ENCODE peak calls at places on chromosomes 16 and 17, in eight cellular contexts. One of them, this sample, is unnamed.

GRCh38 chr16:90057738-90058173 is 19.4 kb downstream of the PRDM7 start:
- DNase-seq in sigmoid colon: no peak
- DNase-seq in stomach: no peak
- DNase-seq in A549: no peak
- DNase-seq in hepatocyte: peak; percentile 55
- DNase-seq in PC-3: peak; percentile 26
- DNase-seq in gastrocnemius medialis: no peak
- DNase-seq in lower lobe of right lung: no peak
- DNase-seq in this sample: no peak

GRCh38 chr16:30351586-30352419 is 3.3 kb downstream of the CD2BP2 start:
- DNase-seq in sigmoid colon: peak; percentile 94
- DNase-seq in stomach: peak; percentile 92
- DNase-seq in hepatocyte: no peak
- DNase-seq in gastrocnemius medialis: peak; percentile 84
- DNase-seq in PC-3: peak; percentile 88
- DNase-seq in A549: peak; percentile 60
- DNase-seq in lower lobe of right lung: peak; percentile 71
- DNase-seq in this sample: peak; percentile 90

GRCh38 chr16:85668676-85669424 is 19.9 kb downstream of the GINS2 start:
- DNase-seq in A549: no peak
- DNase-seq in PC-3: no peak
- DNase-seq in gastrocnemius medialis: no peak
- DNase-seq in lower lobe of right lung: peak; percentile 12
- DNase-seq in stomach: no peak
- DNase-seq in sigmoid colon: peak; percentile 30
- DNase-seq in hepatocyte: no peak
- DNase-seq in this sample: no peak

GRCh38 chr17:42456223-42457106 is 2.2 kb upstream of the ATP6V0A1 start:
- DNase-seq in hepatocyte: no peak
- DNase-seq in gastrocnemius medialis: no peak
- DNase-seq in lower lobe of right lung: no peak
- DNase-seq in sigmoid colon: no peak
- DNase-seq in PC-3: no peak
- DNase-seq in stomach: no peak
- DNase-seq in A549: peak; percentile 16
- DNase-seq in this sample: no peak

GRCh38 chr17:10114931-10115535 is 83.4 kb downstream of the GAS7 start:
- DNase-seq in PC-3: peak; percentile 46
- DNase-seq in hepatocyte: peak; percentile 91
- DNase-seq in gastrocnemius medialis: peak; percentile 86
- DNase-seq in A549: peak; percentile 57
- DNase-seq in lower lobe of right lung: peak; percentile 89
- DNase-seq in stomach: peak; percentile 69
- DNase-seq in sigmoid colon: peak; percentile 98
- DNase-seq in this sample: peak; percentile 91

GRCh38 chr16:58346831-58347371 is 45.4 kb upstream of the GINS3 start:
- DNase-seq in stomach: no peak
- DNase-seq in PC-3: no peak
- DNase-seq in sigmoid colon: no peak
- DNase-seq in gastrocnemius medialis: no peak
- DNase-seq in lower lobe of right lung: no peak
- DNase-seq in hepatocyte: no peak
- DNase-seq in A549: no peak
- DNase-seq in this sample: no peak

GRCh38 chr17:14448816-14449215 is 147.9 kb downstream of the HS3ST3B1 start:
- DNase-seq in PC-3: no peak
- DNase-seq in stomach: no peak
- DNase-seq in A549: peak; percentile 30
- DNase-seq in lower lobe of right lung: no peak
- DNase-seq in gastrocnemius medialis: no peak
- DNase-seq in sigmoid colon: no peak
- DNase-seq in hepatocyte: no peak
- DNase-seq in this sample: no peak

GRCh38 chr16:13348416-13348815 is 447.0 kb downstream of the SHISA9 start:
- DNase-seq in PC-3: no peak
- DNase-seq in lower lobe of right lung: no peak
- DNase-seq in sigmoid colon: no peak
- DNase-seq in hepatocyte: no peak
- DNase-seq in gastrocnemius medialis: no peak
- DNase-seq in A549: no peak
- DNase-seq in stomach: no peak
- DNase-seq in this sample: no peak

GRCh38 chr17:56431736-56432135 is 161.8 kb upstream of the NOG start:
- DNase-seq in lower lobe of right lung: no peak
- DNase-seq in gastrocnemius medialis: no peak
- DNase-seq in stomach: no peak
- DNase-seq in A549: no peak
- DNase-seq in hepatocyte: no peak
- DNase-seq in sigmoid colon: no peak
- DNase-seq in PC-3: no peak
- DNase-seq in this sample: no peak

GRCh38 chr16:84277244-84277823 is 17.3 kb upstream of the WFDC1 start:
- DNase-seq in hepatocyte: peak; percentile 77
- DNase-seq in gastrocnemius medialis: no peak
- DNase-seq in lower lobe of right lung: peak; percentile 82
- DNase-seq in sigmoid colon: peak; percentile 80
- DNase-seq in PC-3: peak; percentile 68
- DNase-seq in A549: peak; percentile 59
- DNase-seq in stomach: peak; percentile 77
- DNase-seq in this sample: peak; percentile 78

GRCh38 chr16:70738083-70738977 is 52.5 kb upstream of the MTSS2 start:
- DNase-seq in lower lobe of right lung: peak; percentile 77
- DNase-seq in stomach: peak; percentile 43
- DNase-seq in hepatocyte: peak; percentile 66
- DNase-seq in PC-3: peak; percentile 46
- DNase-seq in A549: peak; percentile 69
- DNase-seq in sigmoid colon: peak; percentile 94
- DNase-seq in gastrocnemius medialis: peak; percentile 81
- DNase-seq in this sample: peak; percentile 79

GRCh38 chr17:14107889-14108288 is 38.6 kb downstream of the COX10 start:
- DNase-seq in gastrocnemius medialis: no peak
- DNase-seq in stomach: no peak
- DNase-seq in lower lobe of right lung: no peak
- DNase-seq in hepatocyte: no peak
- DNase-seq in sigmoid colon: no peak
- DNase-seq in A549: no peak
- DNase-seq in PC-3: no peak
- DNase-seq in this sample: no peak

GRCh38 chr17:16269658-16270057 is 52.6 kb downstream of the PIGL start:
- DNase-seq in PC-3: peak; percentile 44
- DNase-seq in sigmoid colon: no peak
- DNase-seq in A549: no peak
- DNase-seq in gastrocnemius medialis: no peak
- DNase-seq in stomach: no peak
- DNase-seq in hepatocyte: no peak
- DNase-seq in lower lobe of right lung: no peak
- DNase-seq in this sample: no peak

GRCh38 chr17:78719630-78720298 is 62.3 kb downstream of the CYTH1 start:
- DNase-seq in hepatocyte: no peak
- DNase-seq in stomach: no peak
- DNase-seq in lower lobe of right lung: no peak
- DNase-seq in PC-3: no peak
- DNase-seq in gastrocnemius medialis: no peak
- DNase-seq in sigmoid colon: no peak
- DNase-seq in A549: no peak
- DNase-seq in this sample: no peak
- H3K4me1 ChIP-seq in hepatocyte: peaks cover 69% of the 10 kb centered on the region
- H3K4me1 ChIP-seq in stomach: peaks cover 100% of the 10 kb centered on the region
- H3K4me1 ChIP-seq in lower lobe of right lung: peaks cover 96% of the 10 kb centered on the region
- H3K4me1 ChIP-seq in PC-3: peaks cover 28% of the 10 kb centered on the region
- H3K4me1 ChIP-seq in gastrocnemius medialis: peaks cover 69% of the 10 kb centered on the region
- H3K4me1 ChIP-seq in sigmoid colon: peaks cover 83% of the 10 kb centered on the region
- H3K4me1 ChIP-seq in A549: peaks cover 64% of the 10 kb centered on the region
- H3K4me1 ChIP-seq in this sample: peaks cover 42% of the 10 kb centered on the region

DNA sequence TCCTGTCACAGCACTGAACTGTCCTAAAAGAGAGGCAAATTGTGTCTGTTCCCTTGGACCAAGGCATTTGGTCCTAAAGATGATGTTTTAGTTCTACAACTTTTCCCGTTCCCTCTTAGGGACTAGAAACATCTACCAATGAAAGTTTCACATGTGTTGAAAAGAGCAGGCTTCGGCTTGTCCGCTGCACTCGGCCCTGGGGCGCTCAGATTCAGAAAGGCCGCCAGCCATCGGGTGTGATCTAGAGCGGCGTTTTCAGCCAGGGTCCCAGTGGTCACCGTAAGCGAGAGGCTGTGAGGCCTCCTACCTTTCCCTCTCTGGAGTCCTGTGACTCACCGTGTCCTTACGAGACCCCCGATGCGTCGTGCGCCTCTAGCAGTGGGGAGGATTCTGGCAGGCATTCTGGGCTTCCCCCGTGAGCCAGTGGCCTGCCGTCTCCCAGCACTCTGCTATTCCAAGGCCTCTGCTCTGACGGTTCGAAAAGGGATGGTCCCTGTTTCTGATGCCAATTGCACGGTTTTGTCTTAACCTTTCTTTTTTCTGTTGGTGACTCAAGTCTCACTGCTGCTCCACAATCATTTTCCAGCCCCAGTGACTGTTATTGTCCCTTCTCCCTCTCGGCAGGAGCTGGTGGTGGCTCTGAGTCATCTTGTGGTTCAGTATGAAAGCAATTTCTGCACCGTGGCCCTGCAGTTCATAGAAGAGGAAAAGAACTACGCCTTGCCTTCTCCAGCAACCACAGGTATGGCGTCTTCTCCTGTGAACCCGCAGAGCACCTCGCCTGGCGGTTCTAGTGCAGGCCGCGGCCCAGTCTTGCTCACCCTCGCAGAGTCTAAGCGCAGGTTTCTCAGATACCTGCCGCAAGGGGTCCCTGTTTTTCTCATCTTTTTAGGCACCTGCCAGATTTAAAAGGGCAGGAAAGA is 100.3 kb upstream of the CHMP6 start:
- DNase-seq in lower lobe of right lung: peak; percentile 45
- DNase-seq in PC-3: peak; percentile 94
- DNase-seq in gastrocnemius medialis: peak; percentile 24
- DNase-seq in stomach: peak; percentile 30
- DNase-seq in sigmoid colon: peak; percentile 66
- DNase-seq in hepatocyte: peak; percentile 26
- DNase-seq in A549: peak; percentile 64
- DNase-seq in this sample: no peak
- TF ChIP-seq CTCF in lower lobe of right lung: no peak
- TF ChIP-seq CTCF in PC-3: peak; percentile 21
- TF ChIP-seq CTCF in gastrocnemius medialis: no peak
- TF ChIP-seq CTCF in stomach: no peak
- TF ChIP-seq CTCF in sigmoid colon: no peak
- TF ChIP-seq CTCF in hepatocyte: no peak
- TF ChIP-seq CTCF in A549: peak; percentile 32
- TF ChIP-seq CTCF in this sample: no peak

GRCh38 chr16:55492756-55493380 is 13.9 kb downstream of the MMP2 start:
- DNase-seq in PC-3: no peak
- DNase-seq in hepatocyte: no peak
- DNase-seq in lower lobe of right lung: no peak
- DNase-seq in stomach: no peak
- DNase-seq in A549: no peak
- DNase-seq in sigmoid colon: peak; percentile 62
- DNase-seq in gastrocnemius medialis: no peak
- DNase-seq in this sample: no peak
- H3K4me1 ChIP-seq in PC-3: no peaks in the 10 kb centered on the region
- H3K4me1 ChIP-seq in hepatocyte: peaks cover 11% of the 10 kb centered on the region
- H3K4me1 ChIP-seq in lower lobe of right lung: peaks cover 15% of the 10 kb centered on the region
- H3K4me1 ChIP-seq in stomach: peaks cover 21% of the 10 kb centered on the region
- H3K4me1 ChIP-seq in A549: peaks cover 5% of the 10 kb centered on the region
- H3K4me1 ChIP-seq in sigmoid colon: peaks cover 15% of the 10 kb centered on the region
- H3K4me1 ChIP-seq in gastrocnemius medialis: peaks cover 9% of the 10 kb centered on the region
- H3K4me1 ChIP-seq in this sample: no peaks in the 10 kb centered on the region

GRCh38 chr17:69608808-69609494 is 194.5 kb downstream of the MAP2K6 start:
- DNase-seq in stomach: no peak
- DNase-seq in lower lobe of right lung: no peak
- DNase-seq in hepatocyte: peak; percentile 43
- DNase-seq in A549: peak; percentile 60
- DNase-seq in gastrocnemius medialis: peak; percentile 55
- DNase-seq in PC-3: peak; percentile 83
- DNase-seq in sigmoid colon: no peak
- DNase-seq in this sample: no peak

GRCh38 chr17:69608114-69608513 is 193.6 kb downstream of the MAP2K6 start:
- DNase-seq in PC-3: no peak
- DNase-seq in stomach: no peak
- DNase-seq in sigmoid colon: no peak
- DNase-seq in A549: no peak
- DNase-seq in lower lobe of right lung: no peak
- DNase-seq in gastrocnemius medialis: no peak
- DNase-seq in hepatocyte: no peak
- DNase-seq in this sample: no peak

GRCh38 chr17:69605571-69605970 is 191.1 kb downstream of the MAP2K6 start:
- DNase-seq in PC-3: no peak
- DNase-seq in sigmoid colon: no peak
- DNase-seq in gastrocnemius medialis: no peak
- DNase-seq in stomach: no peak
- DNase-seq in A549: no peak
- DNase-seq in lower lobe of right lung: no peak
- DNase-seq in hepatocyte: no peak
- DNase-seq in this sample: no peak

GRCh38 chr17:69607162-69607834 is 192.8 kb downstream of the MAP2K6 start:
- DNase-seq in A549: peak; percentile 85
- DNase-seq in hepatocyte: peak; percentile 85
- DNase-seq in lower lobe of right lung: peak; percentile 73
- DNase-seq in gastrocnemius medialis: peak; percentile 55
- DNase-seq in sigmoid colon: peak; percentile 85
- DNase-seq in PC-3: peak; percentile 86
- DNase-seq in stomach: peak; percentile 78
- DNase-seq in this sample: peak; percentile 64

GRCh38 chr17:69606142-69606800 is 191.8 kb downstream of the MAP2K6 start:
- DNase-seq in lower lobe of right lung: no peak
- DNase-seq in sigmoid colon: no peak
- DNase-seq in stomach: no peak
- DNase-seq in PC-3: no peak
- DNase-seq in A549: no peak
- DNase-seq in hepatocyte: no peak
- DNase-seq in gastrocnemius medialis: no peak
- DNase-seq in this sample: no peak
- TF ChIP-seq CTCF in lower lobe of right lung: no peak
- TF ChIP-seq CTCF in sigmoid colon: no peak
- TF ChIP-seq CTCF in stomach: no peak
- TF ChIP-seq CTCF in PC-3: no peak
- TF ChIP-seq CTCF in A549: no peak
- TF ChIP-seq CTCF in hepatocyte: no peak
- TF ChIP-seq CTCF in gastrocnemius medialis: no peak
- TF ChIP-seq CTCF in this sample: no peak

GRCh38 chr16:8858994-8859912 is 9.6 kb downstream of the CARHSP1 start:
- DNase-seq in stomach: no peak
- DNase-seq in A549: no peak
- DNase-seq in hepatocyte: no peak
- DNase-seq in sigmoid colon: peak; percentile 67
- DNase-seq in lower lobe of right lung: peak; percentile 39
- DNase-seq in PC-3: no peak
- DNase-seq in gastrocnemius medialis: peak; percentile 1
- DNase-seq in this sample: no peak
- H3K4me1 ChIP-seq in stomach: peaks cover 64% of the 10 kb centered on the region
- H3K4me1 ChIP-seq in A549: peaks cover 46% of the 10 kb centered on the region
- H3K4me1 ChIP-seq in hepatocyte: peaks cover 44% of the 10 kb centered on the region
- H3K4me1 ChIP-seq in sigmoid colon: peaks cover 14% of the 10 kb centered on the region
- H3K4me1 ChIP-seq in lower lobe of right lung: peaks cover 60% of the 10 kb centered on the region
- H3K4me1 ChIP-seq in PC-3: no peaks in the 10 kb centered on the region
- H3K4me1 ChIP-seq in gastrocnemius medialis: peaks cover 20% of the 10 kb centered on the region
- H3K4me1 ChIP-seq in this sample: peaks cover 51% of the 10 kb centered on the region

This sample was measured in heart left ventricle.